ENCODE peak calls at places on chromosomes 13 and 19, in six cellular contexts. L, S, U, E, K and N are unnamed samples.
A peak's percentile ranks its signal among the peaks of the same experiment; 100 is the strongest.

GRCh38 chr19:15320118-15320517 is 12.2 kb downstream of the BRD4 start:
- DNase-seq in L (peak; percentile 60), S (no peak), U (peak; percentile 67), E (peak; percentile 90), K (no peak), N (peak; percentile 73)

GRCh38 chr13:51181752-51182383 is 40.3 kb upstream of the FAM124A start:
- DNase-seq in L (no peak), S (no peak), U (no peak), E (no peak), K (no peak), N (no peak)

GRCh38 chr19:8089664-8090601 is 37.4 kb downstream of the CCL25 start:
- DNase-seq in L (no peak), S (no peak), U (no peak), E (no peak), K (no peak), N (no peak)

GRCh38 chr13:77176350-77176749 is 149.4 kb upstream of the FBXL3 start:
- DNase-seq in L (peak; percentile 7), S (no peak), U (no peak), E (peak; percentile 13), K (no peak), N (peak; percentile 82)

GRCh38 chr13:79392882-79393563 is 13.0 kb downstream of the RBM26 start:
- DNase-seq in L (no peak), S (no peak), U (no peak), E (peak; percentile 39), K (no peak), N (peak; percentile 39)

GRCh38 chr19:7833225-7834156 is 3.5 kb downstream of the EVI5L start:
- DNase-seq in L (peak; percentile 85), S (peak; percentile 94), U (no peak), E (peak; percentile 77), K (peak; percentile 82), N (peak; percentile 35)

GRCh38 chr19:1765182-1765903 is 12.0 kb downstream of the ONECUT3 start:
- DNase-seq in L (no peak), S (no peak), U (no peak), E (no peak), K (no peak), N (no peak)

GRCh38 chr13:41311607-41312500 is 787 bp downstream of the NAA16 start:
- DNase-seq in L (peak; percentile 51), S (peak; percentile 87), U (no peak), E (peak; percentile 34), K (peak; percentile 42), N (peak; percentile 38)

GRCh38 chr13:51998723-51999471 is 12.4 kb downstream of the ATP7B start:
- DNase-seq in L (no peak), S (no peak), U (no peak), E (no peak), K (no peak), N (no peak)

GRCh38 chr13:40333238-40333637 is 333.2 kb downstream of the FOXO1 start:
- DNase-seq in L (no peak), S (no peak), U (no peak), E (no peak), K (no peak), N (no peak)

GRCh38 chr13:39385621-39386231 is 217.3 kb downstream of the LHFPL6 start:
- DNase-seq in L (peak; percentile 64), S (no peak), U (no peak), E (no peak), K (no peak), N (peak; percentile 63)

GRCh38 chr13:110334841-110335490 is 27.9 kb downstream of the COL4A2 start:
- DNase-seq in L (no peak), S (no peak), U (no peak), E (no peak), K (no peak), N (peak; percentile 92)

GRCh38 chr13:107209811-107210210 is 641.9 kb upstream of the ARGLU1 start:
- DNase-seq in L (peak; percentile 51), S (no peak), U (peak; percentile 24), E (peak; percentile 31), K (no peak), N (peak; percentile 69)

GRCh38 chr19:51354742-51355148 is 11.4 kb downstream of the ETFB start:
- DNase-seq in L (peak; percentile 61), S (no peak), U (no peak), E (no peak), K (no peak), N (peak; percentile 57)

GRCh38 chr13:67230774-67231480 is 791 bp upstream of the PCDH9 start:
- DNase-seq in L (peak; percentile 78), S (peak; percentile 89), U (no peak), E (peak; percentile 52), K (peak; percentile 51), N (peak; percentile 64)

GRCh38 chr13:22848539-22849052 is 332.2 kb upstream of the SGCG start:
- DNase-seq in L (no peak), S (no peak), U (no peak), E (no peak), K (no peak), N (no peak)

GRCh38 chr19:2494447-2495129 is 18.7 kb downstream of the GADD45B start:
- DNase-seq in L (peak; percentile 92), S (peak; percentile 97), U (no peak), E (peak; percentile 83), K (peak; percentile 83), N (peak; percentile 85)

GRCh38 chr19:7933828-7934725 is 8.1 kb upstream of the CTXN1 start:
- DNase-seq in L (no peak), S (no peak), U (no peak), E (no peak), K (no peak), N (no peak)

GRCh38 chr13:93307651-93308050 is 81.0 kb downstream of the GPC6 start:
- DNase-seq in L (no peak), S (no peak), U (no peak), E (no peak), K (no peak), N (no peak)

DNA sequence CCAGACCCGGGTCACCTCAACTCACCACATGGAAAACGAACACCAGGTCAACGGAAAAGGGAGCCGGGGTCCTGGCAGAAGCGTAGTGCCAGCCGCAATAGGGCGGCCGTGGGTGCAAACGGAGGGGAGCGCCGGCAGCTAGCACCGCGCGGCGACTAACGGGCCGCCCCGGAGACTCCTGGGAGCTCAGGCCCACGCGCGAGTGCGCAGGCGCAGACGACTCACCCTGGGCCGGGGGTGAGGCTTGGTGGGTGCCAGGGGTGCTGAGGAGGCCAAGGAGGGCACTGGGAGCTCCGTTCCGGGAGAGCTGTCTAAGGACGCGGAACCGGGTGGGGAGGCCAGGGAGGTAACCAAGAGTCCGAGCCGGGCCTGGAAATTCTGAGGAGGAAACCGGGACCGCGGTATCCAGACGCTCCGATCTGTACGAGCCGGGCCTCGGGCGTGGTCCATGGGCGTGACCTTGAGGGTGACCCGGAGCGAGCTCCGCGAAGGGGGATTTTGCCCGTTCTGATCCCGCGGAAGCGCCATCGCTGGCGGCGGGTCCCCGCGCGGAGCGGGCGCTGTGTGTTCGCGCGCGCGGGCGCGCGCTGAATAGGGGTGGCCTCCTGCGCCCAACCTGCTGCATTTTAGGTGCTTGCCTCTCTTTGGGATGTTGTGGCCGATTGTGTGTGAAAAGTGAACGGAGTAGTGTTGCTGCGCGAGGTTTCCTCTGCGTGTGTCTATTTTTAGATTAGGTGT is at the start of gene ZNF382:
- DNase-seq in L (peak; percentile 69), S (peak; percentile 85), U (no peak), E (peak; percentile 56), K (peak; percentile 83), N (peak; percentile 71)
- H3K4me3 ChIP-seq in L (peak within 1 kb of the TSS; percentile 83), S (peak within 1 kb of the TSS; percentile 26), U (peak within 1 kb of the TSS; percentile 63), E (peak within 1 kb of the TSS; percentile 86), K (peak within 1 kb of the TSS; percentile 92), N (peak within 1 kb of the TSS; percentile 86)

GRCh38 chr13:113205428-113205931 is 3.0 kb downstream of the PCID2 start:
- DNase-seq in L (peak; percentile 43), S (no peak), U (no peak), E (no peak), K (no peak), N (peak; percentile 53)

GRCh38 chr13:113207890-113208423 is 512 bp downstream of the PCID2 start:
- DNase-seq in L (peak; percentile 65), S (no peak), U (no peak), E (peak; percentile 54), K (peak; percentile 35), N (peak; percentile 63)

GRCh38 chr13:113202912-113203311 is 5.6 kb downstream of the PCID2 start:
- DNase-seq in L (no peak), S (no peak), U (no peak), E (no peak), K (no peak), N (no peak)

GRCh38 chr13:113204378-113204734 is 4.1 kb downstream of the PCID2 start:
- DNase-seq in L (no peak), S (no peak), U (no peak), E (no peak), K (no peak), N (no peak)

GRCh38 chr13:113203507-113204377 is 4.7 kb downstream of the PCID2 start:
- DNase-seq in L (peak; percentile 61), S (no peak), U (no peak), E (no peak), K (peak; percentile 64), N (no peak)
- TF ChIP-seq CTCF in L (no peak), S (no peak), U (no peak), E (no peak), K (no peak), N (no peak)

GRCh38 chr13:27449936-27450828 is at the start of gene MTIF3:
- DNase-seq in L (peak; percentile 94), S (peak; percentile 98), U (peak; percentile 41), E (peak; percentile 82), K (peak; percentile 92), N (peak; percentile 90)

GRCh38 chr13:27450921-27451461 is 627 bp upstream of the MTIF3 start:
- DNase-seq in L (peak; percentile 55), S (peak; percentile 91), U (no peak), E (peak; percentile 52), K (peak; percentile 42), N (peak; percentile 52)

DNA sequence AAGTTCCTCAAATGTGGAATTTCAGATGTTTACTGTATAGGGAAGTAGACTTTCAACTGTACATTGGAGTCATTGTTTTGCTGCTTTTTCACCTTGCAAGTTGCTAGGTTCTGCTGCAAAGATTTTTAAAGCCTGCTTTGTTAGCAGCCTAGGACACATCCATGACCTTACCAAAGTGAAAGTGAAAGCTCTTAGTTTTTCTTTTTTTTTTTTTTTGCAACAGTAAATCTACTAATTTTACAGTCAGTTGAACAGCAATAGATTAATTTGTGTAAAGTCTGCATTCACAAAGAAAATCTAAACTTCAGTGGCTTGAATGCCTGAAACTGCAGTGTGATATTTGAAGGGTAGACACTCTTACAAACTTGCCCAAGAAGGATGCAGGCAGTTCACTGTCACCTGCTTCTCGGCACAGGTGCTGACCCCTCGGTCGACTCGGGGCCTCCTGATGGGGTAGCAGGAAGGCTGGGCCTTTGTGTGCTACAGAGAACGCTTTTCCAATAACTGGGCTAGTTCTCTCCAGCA is 5.0 kb upstream of the MTIF3 start:
- DNase-seq in L (no peak), S (no peak), U (no peak), E (no peak), K (no peak), N (peak; percentile 15)
- H3K4me3 ChIP-seq in L (peak overlapping the region; percentile 21), S (no peak overlapping the region), U (no peak overlapping the region), E (no peak overlapping the region), K (peak overlapping the region; percentile 50), N (peak overlapping the region; percentile 37)

GRCh38 chr13:98317573-98318171 is 140.6 kb upstream of the RNF113B start:
- DNase-seq in L (no peak), S (no peak), U (no peak), E (no peak), K (no peak), N (no peak)

GRCh38 chr13:98313938-98314292 is 136.8 kb upstream of the RNF113B start:
- DNase-seq in L (no peak), S (no peak), U (no peak), E (no peak), K (no peak), N (no peak)

GRCh38 chr13:98318263-98318878 is 141.3 kb upstream of the RNF113B start:
- DNase-seq in L (no peak), S (no peak), U (no peak), E (no peak), K (no peak), N (no peak)

GRCh38 chr13:98315466-98315865 is 138.4 kb upstream of the RNF113B start:
- DNase-seq in L (peak; percentile 54), S (no peak), U (no peak), E (peak; percentile 75), K (no peak), N (peak; percentile 63)

GRCh38 chr13:98315902-98316301 is 138.8 kb upstream of the RNF113B start:
- DNase-seq in L (no peak), S (no peak), U (no peak), E (no peak), K (no peak), N (no peak)
- TF ChIP-seq CTCF in L (no peak), S (no peak), U (no peak), E (no peak), K (no peak), N (no peak)